ENCODE peak calls at places on chromosome 1, in six cellular contexts. One of them, this sample, is unnamed.

GRCh38 chr1:120179420-120180348 is 3.4 kb upstream of the SEC22B start:
- DNase-seq in T1000: peak; percentile 79
- DNase-seq in stimulated activated effector memory CD8-positive, alpha-beta T cell treated with anti-CD3 and anti-CD28 coated beads, Interleukin-12 subunit alpha, Interleukin-12 subunit beta, amount 100 ng/mL, for 72 hours: no peak
- DNase-seq in NCI-H1092 treated with DMSO at 0.1 percent for 48 hours: peak; percentile 57
- DNase-seq in RWPE1: no peak
- DNase-seq in GM23248: peak; percentile 81
- DNase-seq in this sample: peak; percentile 41

GRCh38 chr1:222909586-222909985 is 94.7 kb downstream of the DISP1 start:
- DNase-seq in RWPE1: no peak
- DNase-seq in NCI-H1092 treated with DMSO at 0.1 percent for 48 hours: no peak
- DNase-seq in stimulated activated effector memory CD8-positive, alpha-beta T cell treated with anti-CD3 and anti-CD28 coated beads, Interleukin-12 subunit alpha, Interleukin-12 subunit beta, amount 100 ng/mL, for 72 hours: no peak
- DNase-seq in GM23248: peak; percentile 83
- DNase-seq in T1000: no peak
- DNase-seq in this sample: no peak

GRCh38 chr1:208604295-208604694 is 360.1 kb upstream of the PLXNA2 start:
- DNase-seq in RWPE1: peak; percentile 61
- DNase-seq in stimulated activated effector memory CD8-positive, alpha-beta T cell treated with anti-CD3 and anti-CD28 coated beads, Interleukin-12 subunit alpha, Interleukin-12 subunit beta, amount 100 ng/mL, for 72 hours: no peak
- DNase-seq in T1000: no peak
- DNase-seq in NCI-H1092 treated with DMSO at 0.1 percent for 48 hours: no peak
- DNase-seq in GM23248: no peak
- DNase-seq in this sample: no peak

GRCh38 chr1:79604490-79605198 is 598.1 kb upstream of the ADGRL4 start:
- DNase-seq in RWPE1: no peak
- DNase-seq in T1000: no peak
- DNase-seq in NCI-H1092 treated with DMSO at 0.1 percent for 48 hours: no peak
- DNase-seq in stimulated activated effector memory CD8-positive, alpha-beta T cell treated with anti-CD3 and anti-CD28 coated beads, Interleukin-12 subunit alpha, Interleukin-12 subunit beta, amount 100 ng/mL, for 72 hours: no peak
- DNase-seq in GM23248: no peak
- DNase-seq in this sample: peak; percentile 21

GRCh38 chr1:219549215-219549614 is 63.7 kb downstream of the ZC3H11B start:
- DNase-seq in RWPE1: no peak
- DNase-seq in GM23248: peak; percentile 4
- DNase-seq in NCI-H1092 treated with DMSO at 0.1 percent for 48 hours: no peak
- DNase-seq in stimulated activated effector memory CD8-positive, alpha-beta T cell treated with anti-CD3 and anti-CD28 coated beads, Interleukin-12 subunit alpha, Interleukin-12 subunit beta, amount 100 ng/mL, for 72 hours: no peak
- DNase-seq in T1000: no peak
- DNase-seq in this sample: no peak

GRCh38 chr1:112866151-112866550 is 89.8 kb downstream of the SLC16A1 start:
- DNase-seq in GM23248: peak; percentile 62
- DNase-seq in stimulated activated effector memory CD8-positive, alpha-beta T cell treated with anti-CD3 and anti-CD28 coated beads, Interleukin-12 subunit alpha, Interleukin-12 subunit beta, amount 100 ng/mL, for 72 hours: no peak
- DNase-seq in RWPE1: peak; percentile 74
- DNase-seq in NCI-H1092 treated with DMSO at 0.1 percent for 48 hours: no peak
- DNase-seq in T1000: no peak
- DNase-seq in this sample: no peak

GRCh38 chr1:160328171-160328570 is 14.9 kb downstream of the COPA start:
- DNase-seq in T1000: no peak
- DNase-seq in stimulated activated effector memory CD8-positive, alpha-beta T cell treated with anti-CD3 and anti-CD28 coated beads, Interleukin-12 subunit alpha, Interleukin-12 subunit beta, amount 100 ng/mL, for 72 hours: no peak
- DNase-seq in GM23248: no peak
- DNase-seq in RWPE1: no peak
- DNase-seq in NCI-H1092 treated with DMSO at 0.1 percent for 48 hours: peak; percentile 21
- DNase-seq in this sample: no peak

GRCh38 chr1:25944986-25945385 is 38.8 kb upstream of the STMN1 start:
- DNase-seq in GM23248: peak; percentile 54
- DNase-seq in RWPE1: no peak
- DNase-seq in stimulated activated effector memory CD8-positive, alpha-beta T cell treated with anti-CD3 and anti-CD28 coated beads, Interleukin-12 subunit alpha, Interleukin-12 subunit beta, amount 100 ng/mL, for 72 hours: no peak
- DNase-seq in NCI-H1092 treated with DMSO at 0.1 percent for 48 hours: no peak
- DNase-seq in T1000: no peak
- DNase-seq in this sample: no peak

GRCh38 chr1:18134324-18135046 is 26.9 kb downstream of the IGSF21 start:
- DNase-seq in GM23248: peak; percentile 17
- DNase-seq in stimulated activated effector memory CD8-positive, alpha-beta T cell treated with anti-CD3 and anti-CD28 coated beads, Interleukin-12 subunit alpha, Interleukin-12 subunit beta, amount 100 ng/mL, for 72 hours: no peak
- DNase-seq in NCI-H1092 treated with DMSO at 0.1 percent for 48 hours: peak; percentile 77
- DNase-seq in RWPE1: no peak
- DNase-seq in T1000: no peak
- DNase-seq in this sample: no peak

GRCh38 chr1:41591891-41592290 is 107.4 kb upstream of the EDN2 start:
- DNase-seq in T1000: no peak
- DNase-seq in GM23248: no peak
- DNase-seq in RWPE1: no peak
- DNase-seq in stimulated activated effector memory CD8-positive, alpha-beta T cell treated with anti-CD3 and anti-CD28 coated beads, Interleukin-12 subunit alpha, Interleukin-12 subunit beta, amount 100 ng/mL, for 72 hours: no peak
- DNase-seq in NCI-H1092 treated with DMSO at 0.1 percent for 48 hours: no peak
- DNase-seq in this sample: no peak

GRCh38 chr1:243792401-243792800 is 57.6 kb downstream of the AKT3 start:
- DNase-seq in GM23248: no peak
- DNase-seq in stimulated activated effector memory CD8-positive, alpha-beta T cell treated with anti-CD3 and anti-CD28 coated beads, Interleukin-12 subunit alpha, Interleukin-12 subunit beta, amount 100 ng/mL, for 72 hours: no peak
- DNase-seq in RWPE1: no peak
- DNase-seq in NCI-H1092 treated with DMSO at 0.1 percent for 48 hours: no peak
- DNase-seq in T1000: no peak
- DNase-seq in this sample: peak; percentile 23

GRCh38 chr1:161190962-161191521 is 7.8 kb downstream of the ADAMTS4 start:
- DNase-seq in GM23248: no peak
- DNase-seq in stimulated activated effector memory CD8-positive, alpha-beta T cell treated with anti-CD3 and anti-CD28 coated beads, Interleukin-12 subunit alpha, Interleukin-12 subunit beta, amount 100 ng/mL, for 72 hours: no peak
- DNase-seq in NCI-H1092 treated with DMSO at 0.1 percent for 48 hours: no peak
- DNase-seq in T1000: no peak
- DNase-seq in RWPE1: no peak
- DNase-seq in this sample: peak; percentile 45

GRCh38 chr1:226109829-226110248 is 47.3 kb downstream of the H3-3A start:
- DNase-seq in stimulated activated effector memory CD8-positive, alpha-beta T cell treated with anti-CD3 and anti-CD28 coated beads, Interleukin-12 subunit alpha, Interleukin-12 subunit beta, amount 100 ng/mL, for 72 hours: peak; percentile 70
- DNase-seq in T1000: peak; percentile 66
- DNase-seq in GM23248: peak; percentile 92
- DNase-seq in RWPE1: peak; percentile 97
- DNase-seq in NCI-H1092 treated with DMSO at 0.1 percent for 48 hours: peak; percentile 87
- DNase-seq in this sample: peak; percentile 92

GRCh38 chr1:43582162-43582566 is 51.5 kb downstream of the PTPRF start:
- DNase-seq in stimulated activated effector memory CD8-positive, alpha-beta T cell treated with anti-CD3 and anti-CD28 coated beads, Interleukin-12 subunit alpha, Interleukin-12 subunit beta, amount 100 ng/mL, for 72 hours: peak; percentile 18
- DNase-seq in RWPE1: peak; percentile 98
- DNase-seq in T1000: peak; percentile 88
- DNase-seq in NCI-H1092 treated with DMSO at 0.1 percent for 48 hours: no peak
- DNase-seq in GM23248: peak; percentile 97
- DNase-seq in this sample: no peak

GRCh38 chr1:58870298-58870676 is 86.4 kb upstream of the JUN start:
- DNase-seq in NCI-H1092 treated with DMSO at 0.1 percent for 48 hours: peak; percentile 88
- DNase-seq in GM23248: no peak
- DNase-seq in T1000: no peak
- DNase-seq in stimulated activated effector memory CD8-positive, alpha-beta T cell treated with anti-CD3 and anti-CD28 coated beads, Interleukin-12 subunit alpha, Interleukin-12 subunit beta, amount 100 ng/mL, for 72 hours: no peak
- DNase-seq in RWPE1: no peak
- DNase-seq in this sample: no peak

GRCh38 chr1:51829058-51829457 is 49.5 kb downstream of the NRDC start:
- DNase-seq in T1000: no peak
- DNase-seq in GM23248: no peak
- DNase-seq in stimulated activated effector memory CD8-positive, alpha-beta T cell treated with anti-CD3 and anti-CD28 coated beads, Interleukin-12 subunit alpha, Interleukin-12 subunit beta, amount 100 ng/mL, for 72 hours: no peak
- DNase-seq in NCI-H1092 treated with DMSO at 0.1 percent for 48 hours: no peak
- DNase-seq in RWPE1: peak; percentile 31
- DNase-seq in this sample: no peak

GRCh38 chr1:8242498-8242897 is 75.4 kb upstream of the SLC45A1 start:
- DNase-seq in NCI-H1092 treated with DMSO at 0.1 percent for 48 hours: no peak
- DNase-seq in T1000: no peak
- DNase-seq in stimulated activated effector memory CD8-positive, alpha-beta T cell treated with anti-CD3 and anti-CD28 coated beads, Interleukin-12 subunit alpha, Interleukin-12 subunit beta, amount 100 ng/mL, for 72 hours: no peak
- DNase-seq in RWPE1: no peak
- DNase-seq in GM23248: no peak
- DNase-seq in this sample: no peak

GRCh38 chr1:196877964-196878363 is 9.9 kb upstream of the CFHR4 start:
- DNase-seq in GM23248: peak; percentile 58
- DNase-seq in stimulated activated effector memory CD8-positive, alpha-beta T cell treated with anti-CD3 and anti-CD28 coated beads, Interleukin-12 subunit alpha, Interleukin-12 subunit beta, amount 100 ng/mL, for 72 hours: no peak
- DNase-seq in RWPE1: peak; percentile 25
- DNase-seq in T1000: no peak
- DNase-seq in NCI-H1092 treated with DMSO at 0.1 percent for 48 hours: no peak
- DNase-seq in this sample: peak; percentile 91